ENCODE peak calls at places on chromosomes 3 and 15, in four cellular contexts. One of them, this sample, is unnamed.

GRCh38 chr3:72697717-72698116 is 150.5 kb downstream of the SHQ1 start:
- DNase-seq in LoVo: no peak
- DNase-seq in heart left ventricle: no peak
- DNase-seq in T follicular helper cell: no peak
- DNase-seq in this sample: no peak

GRCh38 chr15:99424131-99424571 is 141.6 kb upstream of the MEF2A start:
- DNase-seq in LoVo: no peak
- DNase-seq in heart left ventricle: no peak
- DNase-seq in T follicular helper cell: no peak
- DNase-seq in this sample: no peak

GRCh38 chr15:76393614-76394013 is 57.0 kb downstream of the ISL2 start:
- DNase-seq in LoVo: no peak
- DNase-seq in heart left ventricle: no peak
- DNase-seq in T follicular helper cell: no peak
- DNase-seq in this sample: peak

GRCh38 chr3:183098538-183099025 is 714 bp downstream of the MCCC1 start:
- DNase-seq in LoVo: peak
- DNase-seq in heart left ventricle: no peak
- DNase-seq in T follicular helper cell: no peak
- DNase-seq in this sample: no peak

GRCh38 chr15:63985221-63986184 is 60.8 kb downstream of the DAPK2 start:
- DNase-seq in LoVo: no peak
- DNase-seq in heart left ventricle: peak
- DNase-seq in T follicular helper cell: no peak
- DNase-seq in this sample: no peak

GRCh38 chr15:38389924-38390542 is 63.9 kb upstream of the FAM98B start:
- DNase-seq in LoVo: peak
- DNase-seq in heart left ventricle: peak
- DNase-seq in T follicular helper cell: peak
- DNase-seq in this sample: peak

GRCh38 chr3:138381950-138382715 is 33.8 kb downstream of the MRAS start:
- DNase-seq in LoVo: no peak
- DNase-seq in heart left ventricle: peak
- DNase-seq in T follicular helper cell: no peak
- DNase-seq in this sample: peak

GRCh38 chr15:93943607-93944006 is 287.8 kb upstream of the MCTP2 start:
- DNase-seq in LoVo: no peak
- DNase-seq in heart left ventricle: no peak
- DNase-seq in T follicular helper cell: no peak
- DNase-seq in this sample: no peak

GRCh38 chr3:173745952-173746682 is 348.6 kb downstream of the NLGN1 start:
- DNase-seq in LoVo: no peak
- DNase-seq in heart left ventricle: no peak
- DNase-seq in T follicular helper cell: no peak
- DNase-seq in this sample: peak

GRCh38 chr3:150495563-150496168 is 50.6 kb downstream of the SERP1 start:
- DNase-seq in LoVo: peak
- DNase-seq in heart left ventricle: no peak
- DNase-seq in T follicular helper cell: no peak
- DNase-seq in this sample: peak

GRCh38 chr3:150970665-150971327 is 1.7 kb downstream of the CLRN1 start:
- DNase-seq in LoVo: no peak
- DNase-seq in heart left ventricle: no peak
- DNase-seq in T follicular helper cell: no peak
- DNase-seq in this sample: peak

GRCh38 chr3:4750306-4751056 is 228.8 kb upstream of the BHLHE40 start:
- DNase-seq in LoVo: no peak
- DNase-seq in heart left ventricle: peak
- DNase-seq in T follicular helper cell: peak
- DNase-seq in this sample: peak

GRCh38 chr15:50219820-50220219 is 37.8 kb downstream of the SLC27A2 start:
- DNase-seq in LoVo: peak
- DNase-seq in heart left ventricle: no peak
- DNase-seq in T follicular helper cell: no peak
- DNase-seq in this sample: peak

GRCh38 chr3:133364704-133365103 is 35.2 kb upstream of the BFSP2 start:
- DNase-seq in LoVo: no peak
- DNase-seq in heart left ventricle: no peak
- DNase-seq in T follicular helper cell: no peak
- DNase-seq in this sample: no peak

GRCh38 chr15:70863450-70864218 is 9.7 kb upstream of the LARP6 start:
- DNase-seq in LoVo: peak
- DNase-seq in heart left ventricle: no peak
- DNase-seq in T follicular helper cell: no peak
- DNase-seq in this sample: peak

GRCh38 chr3:123660900-123661299 is 76.0 kb upstream of the HACD2 start:
- DNase-seq in LoVo: no peak
- DNase-seq in heart left ventricle: peak
- DNase-seq in T follicular helper cell: no peak
- DNase-seq in this sample: peak

GRCh38 chr15:101295607-101296225 is 668 bp upstream of the SNRPA1 start:
- DNase-seq in LoVo: peak
- DNase-seq in heart left ventricle: no peak
- DNase-seq in T follicular helper cell: no peak
- DNase-seq in this sample: no peak

GRCh38 chr3:174253221-174253620 is 605.9 kb upstream of the NAALADL2 start:
- DNase-seq in LoVo: no peak
- DNase-seq in heart left ventricle: no peak
- DNase-seq in T follicular helper cell: no peak
- DNase-seq in this sample: no peak